ENCODE peak calls at places on chromosome 6, in five cellular contexts. P is uterus, R is right atrium auricular region, M is heart right ventricle, K is WERI-Rb-1. Y is an unnamed sample.

GRCh38 chr6:159879829-159880228 is 11.0 kb upstream of the MAS1 start:
- DNase-seq in P (no peak), R (no peak), M (no peak), K (peak; percentile 64), Y (no peak)

GRCh38 chr6:49205526-49205925 is 257.5 kb downstream of the MMUT start:
- DNase-seq in P (no peak), R (no peak), M (no peak), K (no peak), Y (no peak)

GRCh38 chr6:116648161-116648560 is 20.4 kb downstream of the ZUP1 start:
- DNase-seq in P (no peak), R (no peak), M (no peak), K (no peak), Y (no peak)

GRCh38 chr6:76706566-76706965 is 634.1 kb upstream of the IMPG1 start:
- DNase-seq in P (no peak), R (no peak), M (no peak), K (no peak), Y (no peak)

GRCh38 chr6:155418017-155418749 is 37.5 kb downstream of the NOX3 start:
- DNase-seq in P (peak; percentile 48), R (no peak), M (peak; percentile 48), K (no peak), Y (peak; percentile 57)

GRCh38 chr6:160634706-160635105 is 29.4 kb downstream of the LPA start:
- DNase-seq in P (no peak), R (no peak), M (no peak), K (no peak), Y (peak; percentile 54)

GRCh38 chr6:144334150-144334708 is 49.1 kb downstream of the UTRN start:
- DNase-seq in P (no peak), R (no peak), M (no peak), K (no peak), Y (no peak)

GRCh38 chr6:135532559-135532958 is 35.0 kb upstream of the AHI1 start:
- DNase-seq in P (no peak), R (no peak), M (no peak), K (no peak), Y (no peak)

GRCh38 chr6:150881911-150882481 is 16.5 kb downstream of the MTHFD1L start:
- DNase-seq in P (peak; percentile 54), R (peak; percentile 93), M (peak; percentile 69), K (no peak), Y (no peak)

GRCh38 chr6:167799033-167799933 is 27.4 kb upstream of the AFDN start:
- DNase-seq in P (no peak), R (no peak), M (no peak), K (peak; percentile 88), Y (no peak)

GRCh38 chr6:74289881-74290280 is 593.9 kb downstream of the CD109 start:
- DNase-seq in P (no peak), R (no peak), M (no peak), K (no peak), Y (no peak)

GRCh38 chr6:17353440-17354175 is 39.8 kb upstream of the CAP2 start:
- DNase-seq in P (no peak), R (no peak), M (no peak), K (no peak), Y (no peak)

GRCh38 chr6:142839686-142840040 is 105.3 kb downstream of the HIVEP2 start:
- DNase-seq in P (no peak), R (no peak), M (no peak), K (no peak), Y (no peak)

GRCh38 chr6:35140991-35141720 is at the start of gene TCP11:
- DNase-seq in P (no peak), R (no peak), M (peak; percentile 15), K (no peak), Y (peak; percentile 64)

GRCh38 chr6:18561006-18561750 is 174.0 kb downstream of the RNF144B start:
- DNase-seq in P (no peak), R (no peak), M (peak; percentile 5), K (no peak), Y (no peak)

GRCh38 chr6:149186873-149187272 is 130.6 kb upstream of the TAB2 start:
- DNase-seq in P (no peak), R (no peak), M (no peak), K (no peak), Y (no peak)
- H3K27ac ChIP-seq in P (no peak overlapping the region), R (no peak overlapping the region), M (no peak overlapping the region), K (no peak overlapping the region), Y (no peak overlapping the region)

GRCh38 chr6:11056871-11057270 is 12.8 kb upstream of the ELOVL2 start:
- DNase-seq in P (no peak), R (no peak), M (no peak), K (no peak), Y (no peak)

GRCh38 chr6:11053307-11053706 is 9.2 kb upstream of the ELOVL2 start:
- DNase-seq in P (no peak), R (no peak), M (no peak), K (no peak), Y (no peak)

GRCh38 chr6:11058406-11058805 is 14.3 kb upstream of the ELOVL2 start:
- DNase-seq in P (no peak), R (no peak), M (no peak), K (no peak), Y (no peak)

GRCh38 chr6:11055127-11055627 is 11.1 kb upstream of the ELOVL2 start:
- DNase-seq in P (no peak), R (no peak), M (no peak), K (no peak), Y (no peak)

GRCh38 chr6:11054722-11055121 is 10.6 kb upstream of the ELOVL2 start:
- DNase-seq in P (no peak), R (no peak), M (no peak), K (no peak), Y (no peak)
- H3K27ac ChIP-seq in P (no peak overlapping the region), R (no peak overlapping the region), M (no peak overlapping the region), K (no peak overlapping the region), Y (no peak overlapping the region)

DNA sequence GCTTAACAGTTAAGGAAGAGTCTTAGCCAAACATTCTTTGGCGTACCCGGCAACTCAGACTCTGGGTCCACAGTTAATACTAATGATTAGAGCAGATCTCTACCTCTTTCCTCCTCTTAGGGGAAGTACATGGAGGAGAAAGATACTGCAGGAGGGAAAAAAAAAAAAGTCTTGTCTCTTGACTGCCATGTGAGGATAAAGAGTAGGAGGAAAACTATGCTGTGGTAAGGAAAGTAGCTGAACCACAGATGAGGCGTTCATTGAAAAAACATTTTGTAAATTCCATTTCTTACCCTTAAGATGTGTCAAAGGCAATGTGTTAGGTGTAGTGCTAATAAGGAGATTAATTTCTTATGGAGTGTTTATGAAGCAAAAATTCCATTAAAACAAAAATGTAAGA is 43.9 kb upstream of the MARCKS start:
- DNase-seq in P (no peak), R (no peak), M (no peak), K (no peak), Y (no peak)
- H3K27ac ChIP-seq in P (no peak overlapping the region), R (no peak overlapping the region), M (no peak overlapping the region), K (no peak overlapping the region), Y (no peak overlapping the region)

DNA sequence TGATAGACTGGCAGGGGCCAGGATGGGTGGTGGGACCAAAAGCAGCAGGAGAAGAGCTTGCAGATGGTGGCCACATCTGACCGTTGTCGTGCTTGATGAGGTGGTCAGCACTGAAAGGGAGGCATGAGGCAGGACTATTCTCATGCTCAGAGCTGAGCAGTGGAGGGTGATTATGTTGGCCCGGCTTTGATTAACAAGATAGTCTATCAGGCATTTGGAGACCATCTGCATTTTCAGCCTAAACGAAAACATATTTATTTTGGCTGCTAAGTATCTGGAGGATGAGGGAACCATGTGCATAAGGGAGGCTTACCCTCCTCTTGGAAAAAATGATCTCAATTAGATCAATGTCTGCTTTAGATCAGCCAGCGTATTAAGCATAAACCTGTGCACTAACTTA is 141.6 kb upstream of the KCNK16 start:
- DNase-seq in P (no peak), R (no peak), M (no peak), K (no peak), Y (no peak)
- H3K27ac ChIP-seq in P (no peak overlapping the region), R (no peak overlapping the region), M (no peak overlapping the region), K (no peak overlapping the region), Y (no peak overlapping the region)